ENCODE peak calls at places on chromosome 20, in six cellular contexts. B is AG04449, K is heart right ventricle, R is prostate gland, A is dorsolateral prefrontal cortex, T is tibial artery. P is an unnamed sample.

GRCh38 chr20:47493175-47493953 is 8.3 kb upstream of the NCOA3 start:
- DNase-seq in T (peak; percentile 92), B (peak; percentile 24), A (peak; percentile 33), R (peak; percentile 78), K (peak; percentile 87), P (peak; percentile 93)

GRCh38 chr20:7411075-7411474 is 529.2 kb downstream of the HAO1 start:
- DNase-seq in T (no peak), B (no peak), K (no peak), A (no peak), R (no peak), P (no peak)

GRCh38 chr20:17896771-17897369 is 71.7 kb downstream of the SNX5 start:
- DNase-seq in A (no peak), B (no peak), T (no peak), R (no peak), K (no peak), P (no peak)

GRCh38 chr20:542777-543368 is 717 bp downstream of the CSNK2A1 start:
- DNase-seq in R (no peak), B (no peak), T (no peak), A (no peak), K (peak; percentile 29), P (no peak)

GRCh38 chr20:51228763-51229162 is 205.9 kb upstream of the KCNG1 start:
- DNase-seq in T (no peak), B (no peak), A (no peak), K (no peak), R (no peak), P (no peak)

GRCh38 chr20:884983-885952 is 30.9 kb downstream of the ANGPT4 start:
- DNase-seq in T (peak; percentile 67), A (peak; percentile 6), K (peak; percentile 61), R (peak; percentile 69), B (no peak), P (peak; percentile 34)

GRCh38 chr20:17808357-17808756 is 108.6 kb downstream of the BANF2 start:
- DNase-seq in K (peak; percentile 34), B (no peak), R (no peak), A (no peak), T (peak; percentile 78), P (peak; percentile 82)

GRCh38 chr20:13035399-13036173 is 26.8 kb downstream of the SPTLC3 start:
- DNase-seq in B (no peak), K (no peak), A (no peak), R (no peak), T (no peak), P (no peak)

GRCh38 chr20:9514461-9515210 is at the start of gene LAMP5:
- DNase-seq in B (no peak), A (peak; percentile 18), T (no peak), R (no peak), K (peak; percentile 12), P (no peak)

GRCh38 chr20:8128291-8129046 is 3.6 kb upstream of the PLCB1 start:
- DNase-seq in T (no peak), A (no peak), K (no peak), B (no peak), R (no peak), P (no peak)

GRCh38 chr20:41534842-41535241 is 83.3 kb downstream of the CHD6 start:
- DNase-seq in K (no peak), B (no peak), T (no peak), A (no peak), R (no peak), P (peak; percentile 10)

GRCh38 chr20:50691585-50692552 is 527 bp upstream of the RIPOR3 start:
- DNase-seq in A (no peak), R (no peak), T (peak; percentile 32), K (no peak), B (no peak), P (peak; percentile 68)

GRCh38 chr20:11891827-11892521 is 25.7 kb upstream of the BTBD3 start:
- DNase-seq in R (peak; percentile 71), T (peak; percentile 50), A (peak; percentile 54), K (peak; percentile 36), B (no peak), P (peak; percentile 66)

GRCh38 chr20:57027752-57028151 is 238.7 kb downstream of the BMP7 start:
- DNase-seq in R (no peak), K (no peak), A (no peak), T (no peak), B (no peak), P (no peak)

GRCh38 chr20:17525650-17526049 is 5.5 kb downstream of the BFSP1 start:
- DNase-seq in R (no peak), K (no peak), T (no peak), A (peak; percentile 17), B (no peak), P (no peak)

GRCh38 chr20:667351-668034 is 8.1 kb downstream of the SCRT2 start:
- DNase-seq in T (no peak), A (peak; percentile 59), R (no peak), B (no peak), K (peak; percentile 75), P (peak; percentile 51)

GRCh38 chr20:63360850-63361497 is at the start of gene CHRNA4:
- DNase-seq in A (peak; percentile 34), R (no peak), B (no peak), T (no peak), K (peak; percentile 4), P (no peak)

GRCh38 chr20:25233016-25233772 is 14.7 kb upstream of the PYGB start:
- DNase-seq in B (no peak), K (peak; percentile 59), R (peak; percentile 96), A (peak; percentile 54), T (peak; percentile 76), P (peak; percentile 92)

GRCh38 chr20:15705975-15706374 is 867.3 kb downstream of the KIF16B start:
- DNase-seq in K (no peak), A (no peak), B (no peak), R (no peak), T (no peak), P (no peak)

GRCh38 chr20:15702161-15702560 is 871.1 kb downstream of the KIF16B start:
- DNase-seq in R (no peak), B (peak; percentile 33), T (no peak), A (no peak), K (no peak), P (no peak)

GRCh38 chr20:15699431-15700146 is 873.7 kb downstream of the KIF16B start:
- DNase-seq in K (no peak), A (no peak), T (no peak), R (no peak), B (no peak), P (no peak)

GRCh38 chr20:15703171-15703911 is 869.9 kb downstream of the KIF16B start:
- DNase-seq in R (no peak), A (no peak), B (peak; percentile 21), K (no peak), T (no peak), P (peak; percentile 2)

GRCh38 chr20:15700147-15700765 is 873.0 kb downstream of the KIF16B start:
- DNase-seq in B (no peak), T (no peak), A (no peak), K (no peak), R (no peak), P (no peak)
- H3K4me3 ChIP-seq in B (no peak overlapping the region), T (peak overlapping the region; percentile 4), A (no peak overlapping the region), K (no peak overlapping the region), R (no peak overlapping the region), P (no peak overlapping the region)

GRCh38 chr20:37539956-37540455 is 12.3 kb upstream of the BLCAP start:
- DNase-seq in A (no peak), B (no peak), R (no peak), T (no peak), K (no peak), P (no peak)
- H3K4me3 ChIP-seq in A (no peak overlapping the region), B (no peak overlapping the region), R (no peak overlapping the region), T (no peak overlapping the region), K (no peak overlapping the region), P (no peak overlapping the region)

GRCh38 chr20:35773154-35773751 is 1.4 kb downstream of the PHF20 start:
- DNase-seq in T (peak; percentile 26), R (no peak), K (no peak), B (no peak), A (no peak), P (peak; percentile 40)
- H3K4me3 ChIP-seq in T (peak overlapping the region; percentile 87), R (peak overlapping the region; percentile 64), K (peak overlapping the region; percentile 88), B (peak overlapping the region; percentile 83), A (peak overlapping the region; percentile 67), P (peak overlapping the region; percentile 96)

DNA sequence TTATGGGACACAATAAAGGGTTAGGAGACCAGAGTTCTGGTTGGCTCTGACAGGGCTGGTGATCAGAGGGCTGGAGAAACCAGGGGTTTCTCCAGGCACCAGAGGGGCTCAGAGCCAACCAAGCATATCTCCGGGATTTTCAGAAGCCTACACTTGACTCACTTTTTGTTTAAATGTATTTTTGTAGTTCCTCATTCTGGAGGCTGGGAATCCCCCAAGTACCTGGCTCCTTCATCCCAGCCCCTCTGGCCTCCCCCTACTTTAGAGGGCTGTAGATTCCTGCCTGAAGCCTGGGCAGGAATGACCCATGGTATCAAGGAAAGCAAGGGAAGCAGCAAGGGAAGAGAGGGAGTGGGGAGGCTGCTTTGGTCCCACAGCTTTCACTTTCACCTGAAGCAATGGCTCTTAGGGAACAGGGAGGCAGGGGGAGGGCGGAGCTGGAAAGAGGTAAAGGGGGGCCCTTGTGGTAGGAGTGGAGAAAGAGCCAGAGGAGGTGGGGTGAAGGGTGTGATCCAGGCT is 973 bp downstream of the CD40 start:
- DNase-seq in A (no peak), R (no peak), B (no peak), K (no peak), T (no peak), P (no peak)
- H3K4me3 ChIP-seq in A (no peak overlapping the region), R (peak overlapping the region; percentile 28), B (no peak overlapping the region), K (peak overlapping the region; percentile 68), T (peak overlapping the region; percentile 59), P (no peak overlapping the region)

GRCh38 chr20:22403860-22404608 is 180.3 kb downstream of the FOXA2 start:
- DNase-seq in B (no peak), T (no peak), R (no peak), K (no peak), A (no peak), P (peak; percentile 61)
- H3K4me3 ChIP-seq in B (no peak overlapping the region), T (peak overlapping the region; percentile 21), R (no peak overlapping the region), K (peak overlapping the region; percentile 47), A (peak overlapping the region; percentile 4), P (no peak overlapping the region)

GRCh38 chr20:10671221-10671849 is 2.5 kb downstream of the JAG1 start:
- DNase-seq in B (peak; percentile 74), K (peak; percentile 68), A (no peak), T (peak; percentile 94), R (peak; percentile 87), P (peak; percentile 96)

GRCh38 chr20:10670521-10671220 is 3.1 kb downstream of the JAG1 start:
- DNase-seq in B (no peak), T (no peak), A (no peak), R (no peak), K (no peak), P (peak; percentile 56)

GRCh38 chr20:10668677-10669368 is 5.0 kb downstream of the JAG1 start:
- DNase-seq in B (no peak), A (no peak), K (no peak), T (no peak), R (no peak), P (peak; percentile 39)

GRCh38 chr20:10671850-10672578 is 1.8 kb downstream of the JAG1 start:
- DNase-seq in B (no peak), K (peak; percentile 82), T (peak; percentile 88), A (no peak), R (peak; percentile 79), P (peak; percentile 73)

GRCh38 chr20:10669843-10670446 is 3.9 kb downstream of the JAG1 start:
- DNase-seq in R (no peak), B (no peak), A (no peak), T (no peak), K (no peak), P (no peak)
- H3K4me3 ChIP-seq in R (peak overlapping the region; percentile 86), B (peak overlapping the region; percentile 92), A (peak overlapping the region; percentile 9), T (peak overlapping the region; percentile 88), K (peak overlapping the region; percentile 98), P (peak overlapping the region; percentile 76)

P was measured in fibroblast of the aortic adventitia.